ENCODE peak calls at places on chromosomes 7 and 10, in nine cellular contexts. Z is gastrocnemius medialis, B is PC-9, A is RWPE1, M is retinal pigment epithelial cell, F is upper lobe of right lung, R is lower leg skin, W is OCI-LY7, P is H9. S is an unnamed sample.

GRCh38 chr10:25457552-25457951 is 282.8 kb downstream of the GPR158 start:
- DNase-seq in W (no peak), A (no peak), B (no peak), R (no peak), F (no peak), M (no peak), Z (no peak), P (no peak), S (no peak)

GRCh38 chr7:23106801-23107713 is 1.5 kb downstream of the KLHL7 start:
- DNase-seq in B (no peak), Z (no peak), R (no peak), P (no peak), M (peak; percentile 49), W (no peak), A (no peak), F (no peak), S (no peak)

GRCh38 chr7:32518534-32519140 is 23.3 kb downstream of the AVL9 start:
- DNase-seq in A (no peak), W (peak; percentile 77), P (no peak), R (no peak), B (no peak), Z (no peak), F (no peak), M (no peak), S (no peak)

GRCh38 chr10:29102636-29103035 is 186.2 kb upstream of the LYZL1 start:
- DNase-seq in Z (no peak), F (no peak), A (peak; percentile 41), R (no peak), B (peak; percentile 33), W (no peak), M (no peak), P (no peak), S (no peak)

GRCh38 chr10:99431190-99431549 is 746 bp upstream of the GOT1 start:
- DNase-seq in F (peak; percentile 85), B (peak; percentile 33), R (peak; percentile 77), Z (peak; percentile 88), P (peak; percentile 50), A (peak; percentile 44), W (peak; percentile 38), M (no peak), S (peak; percentile 20)

GRCh38 chr7:23211542-23211941 is 29.7 kb downstream of the NUP42 start:
- DNase-seq in A (no peak), W (no peak), F (no peak), P (peak; percentile 67), R (no peak), Z (no peak), M (no peak), B (no peak), S (no peak)

GRCh38 chr10:107409517-107409916 is 245.0 kb upstream of the SORCS1 start:
- DNase-seq in A (peak; percentile 12), B (no peak), Z (no peak), W (peak; percentile 1), M (peak; percentile 17), R (no peak), F (no peak), P (no peak), S (no peak)

GRCh38 chr10:49286686-49287085 is 12.3 kb upstream of the C10orf71 start:
- DNase-seq in P (no peak), A (no peak), Z (no peak), F (no peak), M (no peak), R (no peak), B (no peak), W (no peak), S (no peak)

GRCh38 chr7:2617710-2617975 is 14.1 kb upstream of the TTYH3 start:
- DNase-seq in A (no peak), Z (no peak), W (no peak), F (no peak), P (no peak), B (no peak), M (no peak), R (no peak), S (no peak)

GRCh38 chr10:75263806-75264205 is 28.0 kb upstream of the COMTD1 start:
- DNase-seq in F (no peak), B (peak; percentile 28), P (no peak), Z (no peak), R (no peak), W (no peak), M (no peak), A (no peak), S (no peak)

GRCh38 chr7:9785211-9785610 is 1188.5 kb upstream of the PHF14 start:
- DNase-seq in P (no peak), A (no peak), W (no peak), F (no peak), B (no peak), R (no peak), Z (no peak), M (no peak), S (no peak)

GRCh38 chr7:137337902-137338301 is 5.6 kb downstream of the PTN start:
- DNase-seq in B (no peak), R (no peak), Z (no peak), F (no peak), W (no peak), P (no peak), A (no peak), M (no peak), S (no peak)

GRCh38 chr7:22996470-22996869 is 17.5 kb downstream of the HYCC1 start:
- DNase-seq in A (no peak), Z (no peak), R (no peak), B (no peak), W (no peak), P (no peak), M (no peak), F (no peak), S (no peak)

GRCh38 chr7:75880242-75880641 is 1.4 kb downstream of the RHBDD2 start:
- DNase-seq in A (no peak), R (no peak), M (no peak), F (no peak), P (no peak), W (no peak), B (no peak), Z (no peak), S (no peak)

GRCh38 chr10:76149602-76150138 is 718.2 kb downstream of the LRMDA start:
- DNase-seq in F (no peak), A (no peak), B (no peak), P (no peak), Z (no peak), W (no peak), M (no peak), R (no peak), S (no peak)

GRCh38 chr10:106619353-106619752 is 545.2 kb downstream of the SORCS1 start:
- DNase-seq in B (no peak), W (no peak), R (no peak), F (no peak), P (no peak), A (no peak), M (no peak), Z (no peak), S (no peak)

GRCh38 chr10:13146383-13146782 is 15.0 kb upstream of the MCM10 start:
- DNase-seq in W (no peak), P (no peak), F (no peak), R (no peak), A (no peak), Z (no peak), B (peak; percentile 33), M (no peak), S (no peak)

GRCh38 chr7:116259821-116260440 is 49.6 kb downstream of the TES start:
- DNase-seq in R (no peak), W (no peak), Z (no peak), B (peak; percentile 40), A (peak; percentile 91), F (no peak), P (no peak), M (peak; percentile 36), S (no peak)

GRCh38 chr10:103476046-103476768 is 2.8 kb downstream of the CALHM3 start:
- DNase-seq in W (peak; percentile 73), A (no peak), P (peak; percentile 91), M (no peak), F (no peak), B (peak; percentile 18), Z (no peak), R (no peak), S (no peak)
- TF ChIP-seq CTCF in W (peak; percentile 83), A (no peak), P (peak; percentile 76), M (peak; percentile 24), F (no peak), B (no peak), Z (no peak), R (no peak), S (peak; percentile 44)

GRCh38 chr10:7529638-7530037 is 118.8 kb upstream of the SFMBT2 start:
- DNase-seq in F (no peak), W (no peak), A (peak; percentile 13), P (peak; percentile 59), B (no peak), Z (no peak), R (no peak), M (no peak), S (no peak)
- TF ChIP-seq CTCF in F (peak; percentile 37), W (no peak), A (no peak), P (peak; percentile 72), B (no peak), Z (no peak), R (no peak), M (no peak), S (no peak)

DNA sequence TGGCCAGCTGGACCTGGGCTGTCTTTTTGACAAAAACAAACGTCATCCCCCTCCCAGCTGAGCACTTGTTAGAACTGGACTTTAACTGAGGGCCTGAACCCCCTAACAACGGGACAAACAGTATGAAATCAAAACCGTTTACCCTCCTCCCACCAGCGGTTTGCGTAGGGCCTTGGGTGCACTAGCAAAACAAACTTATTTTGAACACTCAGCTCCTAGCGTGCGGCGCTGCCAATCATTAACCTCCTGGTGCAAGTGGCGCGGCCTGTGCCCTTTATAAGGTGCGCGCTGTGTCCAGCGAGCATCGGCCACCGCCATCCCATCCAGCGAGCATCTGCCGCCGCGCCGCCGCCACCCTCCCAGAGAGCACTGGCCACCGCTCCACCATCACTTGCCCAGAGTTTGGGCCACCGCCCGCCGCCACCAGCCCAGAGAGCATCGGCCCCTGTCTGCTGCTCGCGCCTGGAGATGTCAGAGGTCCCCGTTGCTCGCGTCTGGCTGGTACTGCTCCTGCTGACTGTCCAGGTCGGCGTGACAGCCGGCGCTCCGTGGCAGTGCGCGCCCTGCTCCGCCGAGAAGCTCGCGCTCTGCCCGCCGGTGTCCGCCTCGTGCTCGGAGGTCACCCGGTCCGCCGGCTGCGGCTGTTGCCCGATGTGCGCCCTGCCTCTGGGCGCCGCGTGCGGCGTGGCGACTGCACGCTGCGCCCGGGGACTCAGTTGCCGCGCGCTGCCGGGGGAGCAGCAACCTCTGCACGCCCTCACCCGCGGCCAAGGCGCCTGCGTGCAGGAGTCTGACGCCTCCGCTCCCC is at the start of gene IGFBP1:
- DNase-seq in P (peak; percentile 45), B (peak; percentile 69), A (no peak), R (no peak), W (no peak), Z (no peak), M (no peak), F (no peak), S (peak; percentile 23)
- TF ChIP-seq CTCF in P (no peak), B (no peak), A (no peak), R (no peak), W (no peak), Z (no peak), M (no peak), F (no peak), S (no peak)

DNA sequence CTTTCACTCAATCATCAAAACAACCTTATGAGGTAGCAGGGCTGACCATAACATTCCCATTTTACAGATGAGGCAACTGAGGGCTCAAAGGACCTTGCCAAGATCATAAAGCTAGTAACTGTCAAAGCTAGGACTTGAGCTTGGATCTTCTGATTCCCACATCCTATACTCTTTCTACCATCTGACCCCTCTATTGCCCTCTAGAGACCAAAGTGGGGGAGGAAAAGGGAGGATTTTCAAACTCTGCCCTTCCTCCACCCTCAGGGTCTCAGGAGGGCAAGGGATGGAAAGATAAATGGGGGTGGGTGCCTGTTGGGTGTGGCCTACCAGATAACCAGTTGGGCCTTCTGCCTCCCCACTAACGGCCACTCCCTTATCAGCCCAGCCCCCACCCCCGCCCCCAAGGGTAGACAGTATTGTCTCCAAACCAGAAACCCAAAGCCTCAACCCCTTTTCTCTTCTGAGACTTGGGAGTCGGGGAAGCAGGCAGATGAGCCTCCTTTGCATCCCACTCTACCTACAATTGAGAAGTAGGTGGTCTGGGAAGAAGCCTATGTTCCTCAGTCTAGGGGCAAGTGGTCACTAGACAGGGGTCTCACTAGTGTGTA is 7.9 kb downstream of the LDB1 start:
- DNase-seq in B (no peak), Z (no peak), R (no peak), F (no peak), W (no peak), P (no peak), A (no peak), M (no peak), S (no peak)
- TF ChIP-seq CTCF in B (no peak), Z (no peak), R (no peak), F (peak; percentile 17), W (peak; percentile 65), P (peak; percentile 65), A (no peak), M (peak; percentile 41), S (peak; percentile 41)

S was measured in progenitor cell of endocrine pancreas.